ENCODE peak calls at places on chromosomes 12 and 14, in seven cellular contexts. B, W, G, F, R, A and C are unnamed samples.

GRCh38 chr12:26810330-26810729 is 22.7 kb downstream of the ITPR2 start:
- DNase-seq in B (no peak), G (peak), R (no peak), W (no peak), A (no peak), F (peak), C (peak)

GRCh38 chr12:65594373-65594772 is 229.9 kb upstream of the HMGA2 start:
- DNase-seq in G (no peak), R (no peak), W (no peak), A (no peak), B (no peak), F (no peak), C (no peak)

GRCh38 chr12:128784030-128784770 is 39.6 kb downstream of the SLC15A4 start:
- DNase-seq in A (no peak), B (no peak), F (peak), W (no peak), G (peak), R (no peak), C (peak)

GRCh38 chr12:29895966-29896365 is 112.2 kb upstream of the TMTC1 start:
- DNase-seq in R (no peak), G (no peak), W (no peak), F (no peak), A (no peak), B (no peak), C (no peak)

GRCh38 chr14:22163051-22163450 is 426.0 kb downstream of the DAD1 start:
- DNase-seq in B (no peak), W (no peak), R (no peak), F (peak), A (no peak), G (peak), C (no peak)

GRCh38 chr12:113060336-113060960 is 3.9 kb downstream of the DTX1 start:
- DNase-seq in W (no peak), A (no peak), R (no peak), F (no peak), B (no peak), G (no peak), C (no peak)

GRCh38 chr12:14577344-14577743 is 9.7 kb upstream of the PLBD1 start:
- DNase-seq in R (no peak), G (peak), W (no peak), A (no peak), F (no peak), B (no peak), C (no peak)

GRCh38 chr12:46560874-46561273 is 188.3 kb upstream of the SLC38A2 start:
- DNase-seq in A (no peak), G (no peak), B (no peak), F (no peak), W (no peak), R (no peak), C (no peak)

GRCh38 chr12:65464930-65465329 is 186.4 kb downstream of the MSRB3 start:
- DNase-seq in W (no peak), A (no peak), F (peak), R (no peak), G (peak), B (no peak), C (peak)

GRCh38 chr14:105761842-105762241 is 235.5 kb downstream of the TMEM121 start:
- DNase-seq in W (no peak), G (no peak), F (no peak), A (no peak), B (no peak), R (no peak), C (no peak)

GRCh38 chr14:64880382-64881121 is 845 bp upstream of the SPTB start:
- DNase-seq in W (no peak), G (no peak), F (no peak), A (peak), R (peak), B (peak), C (peak)

GRCh38 chr14:96265387-96265786 is 9.4 kb downstream of the BDKRB1 start:
- DNase-seq in R (no peak), W (no peak), A (no peak), G (no peak), B (no peak), F (peak), C (no peak)

GRCh38 chr12:60981473-60981872 is 1278.7 kb upstream of the USP15 start:
- DNase-seq in B (no peak), A (no peak), G (no peak), R (no peak), F (no peak), W (no peak), C (no peak)

GRCh38 chr12:25271486-25272098 is 20.9 kb upstream of the KRAS start:
- DNase-seq in G (no peak), B (no peak), W (no peak), R (no peak), A (no peak), F (no peak), C (no peak)

GRCh38 chr12:25278274-25278673 is 27.5 kb upstream of the KRAS start:
- DNase-seq in F (no peak), G (no peak), W (no peak), R (no peak), A (no peak), B (no peak), C (no peak)

GRCh38 chr12:25280082-25280481 is 29.4 kb upstream of the KRAS start:
- DNase-seq in F (no peak), G (no peak), R (no peak), A (no peak), W (no peak), B (no peak), C (no peak)

GRCh38 chr12:25272937-25273526 is 22.3 kb upstream of the KRAS start:
- DNase-seq in R (no peak), G (no peak), A (no peak), B (no peak), F (no peak), W (no peak), C (no peak)

GRCh38 chr12:25276199-25276937 is 25.6 kb upstream of the KRAS start:
- DNase-seq in R (no peak), F (peak), W (peak), G (peak), A (peak), B (no peak), C (peak)
- TF ChIP-seq CTCF in R (no peak), F (no peak), W (peak), G (no peak), A (no peak), B (no peak), C (no peak)

GRCh38 chr12:118144499-118144898 is 8.6 kb downstream of the PEBP1 start:
- DNase-seq in B (no peak), F (no peak), A (no peak), G (no peak), W (no peak), R (no peak), C (no peak)
- H3K4me3 ChIP-seq in B (no peak), F (no peak), A (no peak), G (no peak), W (no peak), R (no peak), C (no peak)

GRCh38 chr14:29548948-29549370 is 378.7 kb downstream of the PRKD1 start:
- DNase-seq in A (no peak), B (no peak), R (no peak), G (peak), F (peak), W (peak), C (peak)
- TF ChIP-seq CTCF in A (peak), B (peak), R (no peak), G (peak), F (peak), W (peak), C (peak)

GRCh38 chr14:99188721-99189120 is 83.3 kb downstream of the BCL11B start:
- DNase-seq in R (no peak), A (no peak), G (no peak), B (peak), F (no peak), W (no peak), C (no peak)
- H3K4me3 ChIP-seq in R (peak), A (no peak), G (no peak), B (peak), F (no peak), W (no peak), C (no peak)